ENCODE peak calls at places on chromosomes 1 and 21, in four cellular contexts. One of them, this sample, is unnamed.

GRCh38 chr1:109083923-109084322 is 6.6 kb upstream of the TMEM167B start:
- DNase-seq in PC-3: no peak
- DNase-seq in transverse colon: no peak
- DNase-seq in breast epithelium: no peak
- DNase-seq in this sample: no peak

GRCh38 chr1:156893048-156893953 is at the start of gene PEAR1:
- DNase-seq in transverse colon: no peak
- DNase-seq in breast epithelium: no peak
- DNase-seq in PC-3: no peak
- DNase-seq in this sample: peak; percentile 72

GRCh38 chr1:24426738-24427468 is 11.3 kb downstream of the NIPAL3 start:
- DNase-seq in PC-3: no peak
- DNase-seq in transverse colon: no peak
- DNase-seq in breast epithelium: no peak
- DNase-seq in this sample: no peak

GRCh38 chr1:247441621-247442020 is 16.3 kb downstream of the OR2B11 start:
- DNase-seq in PC-3: no peak
- DNase-seq in transverse colon: no peak
- DNase-seq in breast epithelium: no peak
- DNase-seq in this sample: no peak

GRCh38 chr1:110771245-110772022 is 96.7 kb upstream of the KCNA3 start:
- DNase-seq in breast epithelium: no peak
- DNase-seq in transverse colon: no peak
- DNase-seq in PC-3: peak; percentile 87
- DNase-seq in this sample: no peak

GRCh38 chr1:43056981-43057391 is 98.3 kb upstream of the SLC2A1 start:
- DNase-seq in PC-3: no peak
- DNase-seq in transverse colon: no peak
- DNase-seq in breast epithelium: no peak
- DNase-seq in this sample: no peak

GRCh38 chr1:197092491-197093023 is 25.5 kb upstream of the F13B start:
- DNase-seq in transverse colon: no peak
- DNase-seq in PC-3: no peak
- DNase-seq in breast epithelium: no peak
- DNase-seq in this sample: no peak

GRCh38 chr1:222546091-222546490 is 1.8 kb downstream of the HHIPL2 start:
- DNase-seq in transverse colon: no peak
- DNase-seq in PC-3: no peak
- DNase-seq in breast epithelium: no peak
- DNase-seq in this sample: no peak

GRCh38 chr1:186871784-186872183 is 43.0 kb downstream of the PLA2G4A start:
- DNase-seq in breast epithelium: no peak
- DNase-seq in transverse colon: no peak
- DNase-seq in PC-3: no peak
- DNase-seq in this sample: no peak

GRCh38 chr1:213457097-213457680 is 406.1 kb downstream of the RPS6KC1 start:
- DNase-seq in PC-3: no peak
- DNase-seq in transverse colon: no peak
- DNase-seq in breast epithelium: no peak
- DNase-seq in this sample: peak; percentile 25

GRCh38 chr1:98908980-98909379 is 95.7 kb downstream of the PLPPR5 start:
- DNase-seq in transverse colon: no peak
- DNase-seq in breast epithelium: no peak
- DNase-seq in PC-3: no peak
- DNase-seq in this sample: no peak

GRCh38 chr21:21740207-21740606 is 742.0 kb downstream of the NCAM2 start:
- DNase-seq in transverse colon: no peak
- DNase-seq in breast epithelium: no peak
- DNase-seq in PC-3: peak; percentile 5
- DNase-seq in this sample: no peak

GRCh38 chr1:66436378-66437135 is 97.4 kb upstream of the SGIP1 start:
- DNase-seq in transverse colon: no peak
- DNase-seq in breast epithelium: no peak
- DNase-seq in PC-3: peak; percentile 87
- DNase-seq in this sample: no peak

GRCh38 chr1:225962440-225962975 is 21.5 kb upstream of the LEFTY2 start:
- DNase-seq in PC-3: no peak
- DNase-seq in breast epithelium: no peak
- DNase-seq in transverse colon: peak; percentile 76
- DNase-seq in this sample: no peak

GRCh38 chr1:48105167-48105566 is 108.0 kb upstream of the TRABD2B start:
- DNase-seq in PC-3: no peak
- DNase-seq in breast epithelium: no peak
- DNase-seq in transverse colon: no peak
- DNase-seq in this sample: no peak

GRCh38 chr1:202844259-202844658 is 33.5 kb downstream of the PCAT6 start:
- DNase-seq in transverse colon: no peak
- DNase-seq in PC-3: no peak
- DNase-seq in breast epithelium: no peak
- DNase-seq in this sample: no peak

GRCh38 chr1:63968663-63969460 is 195.0 kb downstream of the ROR1 start:
- DNase-seq in breast epithelium: no peak
- DNase-seq in transverse colon: no peak
- DNase-seq in PC-3: peak; percentile 53
- DNase-seq in this sample: no peak

GRCh38 chr1:239814306-239814881 is 277.3 kb upstream of the FMN2 start:
- DNase-seq in transverse colon: no peak
- DNase-seq in PC-3: peak; percentile 99
- DNase-seq in breast epithelium: no peak
- DNase-seq in this sample: peak; percentile 69

GRCh38 chr1:74498901-74499300 is 13.5 kb downstream of the LRRC53 start:
- DNase-seq in breast epithelium: no peak
- DNase-seq in transverse colon: no peak
- DNase-seq in PC-3: no peak
- DNase-seq in this sample: no peak

GRCh38 chr1:160629286-160630210 is 17.3 kb downstream of the SLAMF1 start:
- DNase-seq in breast epithelium: no peak
- DNase-seq in transverse colon: peak; percentile 43
- DNase-seq in PC-3: no peak
- DNase-seq in this sample: no peak

GRCh38 chr1:53585565-53585964 is 126.4 kb downstream of the DMRTB1 start:
- DNase-seq in PC-3: no peak
- DNase-seq in breast epithelium: no peak
- DNase-seq in transverse colon: peak; percentile 3
- DNase-seq in this sample: peak; percentile 1

GRCh38 chr1:49346767-49347349 is 570.2 kb upstream of the BEND5 start:
- DNase-seq in breast epithelium: no peak
- DNase-seq in PC-3: peak; percentile 95
- DNase-seq in transverse colon: no peak
- DNase-seq in this sample: no peak

GRCh38 chr1:40712405-40712944 is 21.0 kb downstream of the NFYC start:
- DNase-seq in transverse colon: no peak
- DNase-seq in PC-3: peak; percentile 16
- DNase-seq in breast epithelium: no peak
- DNase-seq in this sample: no peak

GRCh38 chr1:44511769-44512168 is 106.7 kb downstream of the RNF220 start:
- DNase-seq in breast epithelium: no peak
- DNase-seq in transverse colon: no peak
- DNase-seq in PC-3: no peak
- DNase-seq in this sample: no peak

GRCh38 chr21:9780441-9780937 is 740.9 kb upstream of the TPTE start:
- DNase-seq in transverse colon: no peak
- DNase-seq in breast epithelium: no peak
- DNase-seq in PC-3: no peak
- DNase-seq in this sample: no peak

GRCh38 chr1:231420299-231420958 is 1.7 kb downstream of the EGLN1 start:
- DNase-seq in breast epithelium: no peak
- DNase-seq in PC-3: peak; percentile 48
- DNase-seq in transverse colon: no peak
- DNase-seq in this sample: no peak

GRCh38 chr1:202501281-202501680 is 152.8 kb downstream of the PPP1R12B start:
- DNase-seq in PC-3: peak; percentile 52
- DNase-seq in transverse colon: no peak
- DNase-seq in breast epithelium: no peak
- DNase-seq in this sample: no peak

GRCh38 chr1:214404571-214405213 is 123.7 kb downstream of the SMYD2 start:
- DNase-seq in PC-3: peak; percentile 9
- DNase-seq in transverse colon: no peak
- DNase-seq in breast epithelium: no peak
- DNase-seq in this sample: no peak

GRCh38 chr1:168529533-168529932 is 14.3 kb downstream of the XCL2 start:
- DNase-seq in transverse colon: no peak
- DNase-seq in breast epithelium: no peak
- DNase-seq in PC-3: no peak
- DNase-seq in this sample: no peak

GRCh38 chr1:24385160-24385939 is 28.2 kb downstream of the STPG1 start:
- DNase-seq in breast epithelium: no peak
- DNase-seq in PC-3: peak; percentile 45
- DNase-seq in transverse colon: no peak
- DNase-seq in this sample: no peak

GRCh38 chr1:23936481-23937176 is 23.0 kb upstream of the PNRC2 start:
- DNase-seq in PC-3: no peak
- DNase-seq in breast epithelium: no peak
- DNase-seq in transverse colon: no peak
- DNase-seq in this sample: no peak

GRCh38 chr1:21667348-21668231 is 1.6 kb downstream of the RAP1GAP start:
- DNase-seq in PC-3: no peak
- DNase-seq in transverse colon: no peak
- DNase-seq in breast epithelium: peak; percentile 10
- DNase-seq in this sample: peak; percentile 9
- H3K4me1 ChIP-seq in PC-3: peaks cover 8% of the 10 kb centered on the region
- H3K4me1 ChIP-seq in transverse colon: peaks cover 19% of the 10 kb centered on the region
- H3K4me1 ChIP-seq in breast epithelium: no peaks in the 10 kb centered on the region
- H3K4me1 ChIP-seq in this sample: peaks cover 16% of the 10 kb centered on the region

DNA sequence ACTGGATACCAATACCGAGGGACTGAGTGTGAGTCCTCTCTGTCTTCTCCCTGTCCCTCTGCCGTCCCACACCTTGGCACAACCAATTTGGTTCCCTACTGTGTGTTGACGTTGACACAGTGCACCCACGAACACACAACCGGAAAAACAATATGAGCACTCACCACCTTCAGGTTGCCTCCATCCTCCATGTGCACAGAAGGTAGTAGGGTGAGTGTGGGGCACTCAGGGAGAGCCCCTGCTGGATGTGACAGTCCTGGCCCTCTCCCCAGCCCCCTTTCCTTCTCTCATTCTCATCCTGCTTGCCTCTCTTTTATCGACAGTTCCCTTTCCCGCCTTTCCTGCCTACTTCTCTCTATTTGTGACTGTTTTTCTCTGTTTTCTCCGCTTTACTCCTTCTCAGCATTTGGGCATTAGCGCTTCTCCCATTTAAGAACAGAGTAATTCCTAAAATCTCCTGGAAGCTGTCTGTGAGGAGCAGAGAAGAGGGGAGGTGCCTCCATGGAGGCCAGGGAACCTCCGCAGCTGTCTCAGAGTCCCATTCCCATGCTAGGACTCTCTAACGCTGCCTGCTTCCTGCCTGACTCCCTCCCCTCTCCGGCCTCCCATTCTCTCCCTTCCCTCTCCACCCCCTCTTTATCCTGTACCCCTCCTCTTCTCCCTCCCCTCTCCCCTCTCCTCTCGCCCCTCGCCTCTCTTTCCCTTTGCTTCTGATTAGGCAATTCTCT is 16.4 kb downstream of the CADM3 start:
- DNase-seq in transverse colon: no peak
- DNase-seq in breast epithelium: no peak
- DNase-seq in PC-3: no peak
- DNase-seq in this sample: no peak
- H3K4me1 ChIP-seq in transverse colon: peaks cover 4% of the 10 kb centered on the region
- H3K4me1 ChIP-seq in breast epithelium: no peaks in the 10 kb centered on the region
- H3K4me1 ChIP-seq in PC-3: no peaks in the 10 kb centered on the region
- H3K4me1 ChIP-seq in this sample: no peaks in the 10 kb centered on the region

GRCh38 chr1:59428828-59429227 is 131.9 kb downstream of the FGGY start:
- DNase-seq in transverse colon: peak; percentile 45
- DNase-seq in PC-3: no peak
- DNase-seq in breast epithelium: no peak
- DNase-seq in this sample: no peak

GRCh38 chr1:59427155-59427554 is 130.3 kb downstream of the FGGY start:
- DNase-seq in PC-3: peak; percentile 97
- DNase-seq in breast epithelium: peak; percentile 55
- DNase-seq in transverse colon: no peak
- DNase-seq in this sample: no peak

GRCh38 chr1:59431566-59432294 is 134.8 kb downstream of the FGGY start:
- DNase-seq in PC-3: peak; percentile 70
- DNase-seq in breast epithelium: no peak
- DNase-seq in transverse colon: no peak
- DNase-seq in this sample: no peak

GRCh38 chr1:59427784-59428183 is 130.9 kb downstream of the FGGY start:
- DNase-seq in PC-3: no peak
- DNase-seq in breast epithelium: no peak
- DNase-seq in transverse colon: no peak
- DNase-seq in this sample: no peak

DNA sequence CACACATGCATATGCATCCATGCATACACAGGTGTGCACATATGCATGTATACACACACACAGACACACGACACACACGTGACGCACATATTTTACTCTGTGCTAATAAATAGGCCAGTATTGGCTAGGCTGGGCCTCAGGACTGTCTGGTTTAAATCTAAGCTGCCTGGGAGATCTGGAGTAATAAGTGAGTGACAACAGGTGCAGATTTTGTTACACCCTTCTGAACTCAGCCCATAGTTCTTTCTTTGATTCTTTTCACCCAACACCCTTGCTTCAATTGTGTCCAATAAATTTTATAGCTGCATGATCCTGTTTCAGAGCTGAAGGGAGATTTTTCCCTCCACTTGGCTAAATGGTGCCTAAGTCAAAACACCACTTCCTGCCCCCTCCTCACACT is 132.8 kb downstream of the FGGY start:
- DNase-seq in breast epithelium: no peak
- DNase-seq in transverse colon: no peak
- DNase-seq in PC-3: no peak
- DNase-seq in this sample: no peak
- H3K4me1 ChIP-seq in breast epithelium: no peaks in the 10 kb centered on the region
- H3K4me1 ChIP-seq in transverse colon: peaks cover 25% of the 10 kb centered on the region
- H3K4me1 ChIP-seq in PC-3: peaks cover 68% of the 10 kb centered on the region
- H3K4me1 ChIP-seq in this sample: no peaks in the 10 kb centered on the region

GRCh38 chr21:45818904-45819285 is 162.7 kb upstream of the COL6A1 start:
- DNase-seq in PC-3: peak; percentile 65
- DNase-seq in breast epithelium: peak; percentile 48
- DNase-seq in transverse colon: no peak
- DNase-seq in this sample: no peak
- H3K4me1 ChIP-seq in PC-3: peaks cover 31% of the 10 kb centered on the region
- H3K4me1 ChIP-seq in breast epithelium: no peaks in the 10 kb centered on the region
- H3K4me1 ChIP-seq in transverse colon: peaks cover 4% of the 10 kb centered on the region
- H3K4me1 ChIP-seq in this sample: no peaks in the 10 kb centered on the region

This sample was measured in uterus.